ENCODE peak calls at places on chromosomes 3 and 15, in seven cellular contexts. O, A, S, K, Y, C and V are unnamed samples.

GRCh38 chr3:179473565-179473964 is 22.3 kb upstream of the GNB4 start:
- DNase-seq in O (no peak), A (no peak), S (no peak), K (no peak), Y (no peak), C (no peak), V (no peak)

GRCh38 chr15:41558400-41559238 is at the start of gene TYRO3:
- DNase-seq in O (peak), A (no peak), S (peak), K (no peak), Y (peak), C (peak), V (peak)

GRCh38 chr3:165835431-165835830 is 1.8 kb downstream of the BCHE start:
- DNase-seq in O (no peak), A (no peak), S (no peak), K (no peak), Y (no peak), C (no peak), V (no peak)

GRCh38 chr15:90893175-90894090 is 9.1 kb downstream of the FES start:
- DNase-seq in O (no peak), A (no peak), S (no peak), K (no peak), Y (no peak), C (no peak), V (no peak)

GRCh38 chr3:50662408-50662807 is 12.3 kb upstream of the DOCK3 start:
- DNase-seq in O (no peak), A (no peak), S (no peak), K (no peak), Y (no peak), C (no peak), V (no peak)

GRCh38 chr15:69666441-69666882 is 213.8 kb downstream of the RPLP1 start:
- DNase-seq in O (no peak), A (no peak), S (peak), K (peak), Y (no peak), C (peak), V (peak)

GRCh38 chr3:144809381-144809780 is 837.8 kb downstream of the DIPK2A start:
- DNase-seq in O (no peak), A (no peak), S (no peak), K (no peak), Y (no peak), C (no peak), V (no peak)

GRCh38 chr3:143657391-143657790 is 190.9 kb downstream of the SLC9A9 start:
- DNase-seq in O (no peak), A (no peak), S (no peak), K (no peak), Y (no peak), C (peak), V (peak)

GRCh38 chr3:113912551-113913246 is 35.1 kb upstream of the ZDHHC23 start:
- DNase-seq in O (peak), A (peak), S (peak), K (peak), Y (peak), C (peak), V (peak)

GRCh38 chr3:188139466-188139865 is 14.5 kb upstream of the LPP start:
- DNase-seq in O (no peak), A (no peak), S (no peak), K (peak), Y (no peak), C (no peak), V (no peak)

GRCh38 chr3:193680220-193680619 is 87.2 kb downstream of the OPA1 start:
- DNase-seq in O (peak), A (no peak), S (peak), K (peak), Y (no peak), C (peak), V (peak)

GRCh38 chr15:65334586-65335231 is 30.2 kb downstream of the RNU5B-1 start:
- DNase-seq in O (peak), A (no peak), S (no peak), K (no peak), Y (no peak), C (no peak), V (peak)

GRCh38 chr3:121883507-121883906 is 10.7 kb upstream of the SLC15A2 start:
- DNase-seq in O (no peak), A (no peak), S (peak), K (peak), Y (no peak), C (peak), V (peak)

GRCh38 chr15:101295607-101296225 is 668 bp upstream of the SNRPA1 start:
- DNase-seq in O (no peak), A (no peak), S (peak), K (peak), Y (no peak), C (peak), V (peak)

GRCh38 chr3:126897943-126898342 is 85.0 kb upstream of the PLXNA1 start:
- DNase-seq in O (no peak), A (no peak), S (no peak), K (no peak), Y (no peak), C (no peak), V (no peak)

GRCh38 chr3:138774529-138775253 is 60.0 kb downstream of the PIK3CB start:
- DNase-seq in O (peak), A (peak), S (peak), K (peak), Y (no peak), C (peak), V (peak)

GRCh38 chr3:56591256-56591655 is 34.3 kb downstream of the CCDC66 start:
- DNase-seq in O (no peak), A (no peak), S (no peak), K (no peak), Y (no peak), C (peak), V (peak)

GRCh38 chr3:130772124-130772523 is 25.5 kb upstream of the PIK3R4 start:
- DNase-seq in O (no peak), A (no peak), S (no peak), K (no peak), Y (no peak), C (no peak), V (no peak)

GRCh38 chr3:119173325-119173724 is at the start of gene UPK1B:
- DNase-seq in O (no peak), A (no peak), S (no peak), K (no peak), Y (no peak), C (no peak), V (no peak)

GRCh38 chr3:75171632-75172230 is 492.4 kb upstream of the FRG2C start:
- DNase-seq in O (peak), A (no peak), S (peak), K (peak), Y (no peak), C (peak), V (peak)

GRCh38 chr3:127787071-127787490 is 35.2 kb downstream of the MGLL start:
- DNase-seq in O (no peak), A (no peak), S (no peak), K (peak), Y (no peak), C (no peak), V (no peak)

GRCh38 chr15:48221885-48222284 is 15.8 kb downstream of the SLC12A1 start:
- DNase-seq in O (peak), A (no peak), S (peak), K (peak), Y (no peak), C (no peak), V (no peak)

GRCh38 chr15:58472221-58472620 is 40.4 kb downstream of the LIPC start:
- DNase-seq in O (no peak), A (no peak), S (no peak), K (no peak), Y (no peak), C (no peak), V (no peak)

GRCh38 chr15:74432968-74433591 is 678 bp downstream of the SEMA7A start:
- DNase-seq in O (no peak), A (no peak), S (no peak), K (no peak), Y (no peak), C (no peak), V (no peak)

GRCh38 chr3:105827959-105828358 is 40.9 kb downstream of the CBLB start:
- DNase-seq in O (peak), A (no peak), S (peak), K (peak), Y (no peak), C (peak), V (peak)

GRCh38 chr3:191882289-191882688 is 421.3 kb downstream of the PYDC2 start:
- DNase-seq in O (peak), A (no peak), S (no peak), K (no peak), Y (no peak), C (peak), V (peak)

GRCh38 chr3:11499144-11499543 is 144.6 kb downstream of the VGLL4 start:
- DNase-seq in O (peak), A (no peak), S (peak), K (peak), Y (no peak), C (peak), V (peak)

GRCh38 chr3:16838561-16838960 is 46.2 kb upstream of the PLCL2 start:
- DNase-seq in O (no peak), A (no peak), S (no peak), K (no peak), Y (no peak), C (no peak), V (no peak)

GRCh38 chr3:152595975-152596832 is 238.7 kb upstream of the P2RY1 start:
- DNase-seq in O (peak), A (no peak), S (peak), K (peak), Y (peak), C (peak), V (peak)

GRCh38 chr15:41561777-41562145 is 2.7 kb downstream of the TYRO3 start:
- DNase-seq in O (peak), A (no peak), S (peak), K (peak), Y (no peak), C (peak), V (peak)

GRCh38 chr15:49247556-49248102 is 77.6 kb downstream of the GALK2 start:
- DNase-seq in O (peak), A (no peak), S (peak), K (no peak), Y (no peak), C (peak), V (peak)

GRCh38 chr3:59573911-59574310 is 524.1 kb upstream of the CFAP20DC start:
- DNase-seq in O (peak), A (no peak), S (peak), K (peak), Y (no peak), C (peak), V (peak)

GRCh38 chr3:146605106-146605505 is at the start of gene PLSCR5:
- DNase-seq in O (peak), A (no peak), S (no peak), K (no peak), Y (no peak), C (no peak), V (no peak)

GRCh38 chr3:170623524-170623923 is 37.6 kb upstream of the SLC7A14 start:
- DNase-seq in O (no peak), A (no peak), S (no peak), K (no peak), Y (no peak), C (no peak), V (no peak)

GRCh38 chr15:36666228-36666627 is 86.8 kb downstream of the CDIN1 start:
- DNase-seq in O (no peak), A (no peak), S (no peak), K (no peak), Y (no peak), C (no peak), V (no peak)

GRCh38 chr15:81146454-81146853 is 12.4 kb downstream of the CFAP161 start:
- DNase-seq in O (no peak), A (no peak), S (no peak), K (no peak), Y (no peak), C (no peak), V (no peak)

GRCh38 chr15:38148476-38148875 is 104.2 kb upstream of the SPRED1 start:
- DNase-seq in O (no peak), A (no peak), S (peak), K (peak), Y (no peak), C (no peak), V (no peak)

GRCh38 chr3:167287308-167287707 is 92.8 kb downstream of the ZBBX start:
- DNase-seq in O (no peak), A (no peak), S (no peak), K (no peak), Y (no peak), C (no peak), V (no peak)

GRCh38 chr3:133271491-133271890 is 128.4 kb upstream of the BFSP2 start:
- DNase-seq in O (no peak), A (no peak), S (no peak), K (no peak), Y (no peak), C (no peak), V (no peak)